ENCODE peak calls at places on chromosome 12, in nine cellular contexts. E is left ventricle myocardium inferior, S is kidney epithelial cell, H is tibial artery, Y is brain microvascular endothelial cell, B is fibroblast of lung, N is MM.1S, L is IMR-90, C is WERI-Rb-1. D is an unnamed sample.

GRCh38 chr12:50102186-50102585 is 1.6 kb upstream of the GPD1 start:
- DNase-seq in E (no peak), H (no peak), B (no peak), C (no peak), S (no peak), N (no peak), L (no peak), Y (no peak), D (peak)

GRCh38 chr12:55931780-55932545 is 1.0 kb downstream of the DGKA start:
- DNase-seq in H (peak), C (peak), B (peak), Y (no peak), S (no peak), N (no peak), L (peak), E (peak), D (peak)

GRCh38 chr12:122870867-122871664 is 24.9 kb downstream of the VPS37B start:
- DNase-seq in B (peak), N (no peak), S (no peak), C (no peak), L (peak), E (no peak), H (no peak), Y (peak), D (no peak)

GRCh38 chr12:106331594-106331993 is 26.0 kb upstream of the POLR3B start:
- DNase-seq in N (no peak), E (no peak), S (no peak), B (no peak), Y (no peak), C (no peak), L (no peak), H (no peak), D (no peak)

GRCh38 chr12:1481326-1481725 is 113.1 kb downstream of the FBXL14 start:
- DNase-seq in E (no peak), C (no peak), L (no peak), S (no peak), N (no peak), Y (no peak), H (no peak), B (peak), D (no peak)

GRCh38 chr12:107474639-107475539 is 210.7 kb upstream of the PWP1 start:
- DNase-seq in N (no peak), E (no peak), S (no peak), H (no peak), Y (no peak), B (no peak), L (peak), C (no peak), D (no peak)

GRCh38 chr12:113278141-113278540 is 56.8 kb downstream of the SLC8B1 start:
- DNase-seq in C (no peak), H (peak), S (no peak), L (no peak), B (no peak), N (no peak), Y (no peak), E (peak), D (peak)

GRCh38 chr12:132282950-132283771 is 46.2 kb downstream of the GALNT9 start:
- DNase-seq in N (no peak), Y (no peak), E (no peak), L (no peak), C (peak), B (no peak), S (no peak), H (no peak), D (no peak)

GRCh38 chr12:65881348-65881961 is 57.2 kb downstream of the HMGA2 start:
- DNase-seq in H (peak), L (peak), Y (no peak), S (no peak), C (no peak), E (peak), B (peak), N (no peak), D (peak)

GRCh38 chr12:56684745-56685369 is 3.2 kb downstream of the PTGES3 start:
- DNase-seq in B (no peak), E (no peak), S (no peak), Y (no peak), N (peak), C (no peak), H (no peak), L (no peak), D (peak)

GRCh38 chr12:132218915-132219314 is 74.7 kb downstream of the NOC4L start:
- DNase-seq in B (no peak), S (no peak), L (no peak), C (peak), E (no peak), H (no peak), Y (no peak), N (peak), D (peak)

GRCh38 chr12:125263385-125263784 is 198.2 kb downstream of the AACS start:
- DNase-seq in H (no peak), N (no peak), Y (no peak), B (no peak), S (no peak), E (no peak), L (no peak), C (no peak), D (no peak)

GRCh38 chr12:132484183-132484890 is 5.6 kb upstream of the FBRSL1 start:
- DNase-seq in E (no peak), H (no peak), S (no peak), B (no peak), N (no peak), L (no peak), C (no peak), Y (no peak), D (no peak)

GRCh38 chr12:83089575-83089974 is 402.9 kb downstream of the TMTC2 start:
- DNase-seq in C (no peak), L (no peak), B (no peak), Y (no peak), E (no peak), N (no peak), S (no peak), H (no peak), D (no peak)

GRCh38 chr12:2639020-2639298 is 155.8 kb upstream of the FKBP4 start:
- DNase-seq in Y (no peak), E (no peak), S (no peak), B (no peak), C (no peak), L (no peak), H (peak), N (no peak), D (no peak)

GRCh38 chr12:29794869-29795268 is 11.1 kb upstream of the TMTC1 start:
- DNase-seq in E (no peak), S (no peak), B (no peak), H (no peak), C (no peak), N (no peak), Y (no peak), L (no peak), D (no peak)

GRCh38 chr12:4434721-4435425 is 10.7 kb downstream of the FGF6 start:
- DNase-seq in Y (no peak), B (no peak), L (no peak), N (no peak), C (peak), E (no peak), H (no peak), S (no peak), D (no peak)

GRCh38 chr12:1605129-1606020 is 11.0 kb upstream of the FBXL14 start:
- DNase-seq in H (peak), N (peak), E (peak), Y (peak), S (no peak), B (peak), C (peak), L (peak), D (peak)

GRCh38 chr12:122141911-122142725 is 31.9 kb downstream of the IL31 start:
- DNase-seq in L (no peak), E (no peak), Y (no peak), S (no peak), N (no peak), C (no peak), H (no peak), B (no peak), D (no peak)

GRCh38 chr12:120227233-120228040 is 26.5 kb upstream of the RPLP0 start:
- DNase-seq in N (no peak), B (no peak), Y (no peak), E (no peak), H (no peak), C (no peak), S (no peak), L (no peak), D (no peak)

GRCh38 chr12:57616383-57617101 is 5.3 kb downstream of the ARHGEF25 start:
- DNase-seq in E (no peak), S (no peak), Y (peak), B (no peak), C (no peak), L (peak), N (no peak), H (no peak), D (no peak)

GRCh38 chr12:103273645-103274044 is 222.1 kb downstream of the C12orf42 start:
- DNase-seq in L (no peak), E (no peak), B (no peak), Y (no peak), N (peak), C (no peak), H (no peak), S (no peak), D (no peak)

GRCh38 chr12:121218588-121219352 is 8.8 kb downstream of the P2RX4 start:
- DNase-seq in H (no peak), N (no peak), E (no peak), Y (no peak), L (no peak), C (no peak), S (no peak), B (no peak), D (peak)

GRCh38 chr12:115362319-115362976 is 678.5 kb upstream of the TBX3 start:
- DNase-seq in L (peak), E (no peak), B (peak), Y (no peak), H (no peak), S (no peak), N (no peak), C (no peak), D (no peak)

GRCh38 chr12:50483488-50483887 is 21.3 kb upstream of the DIP2B start:
- DNase-seq in H (no peak), B (no peak), L (no peak), C (no peak), Y (no peak), N (no peak), E (no peak), S (no peak), D (no peak)

GRCh38 chr12:58148405-58148804 is 207.0 kb downstream of the ATP23 start:
- DNase-seq in H (no peak), L (peak), E (no peak), B (peak), S (peak), N (no peak), C (no peak), Y (peak), D (no peak)

GRCh38 chr12:67669925-67670631 is 21.5 kb downstream of the DYRK2 start:
- DNase-seq in N (no peak), E (no peak), Y (no peak), S (no peak), B (no peak), H (no peak), L (no peak), C (no peak), D (no peak)

GRCh38 chr12:98803468-98804209 is 158.5 kb downstream of the APAF1 start:
- DNase-seq in H (no peak), N (no peak), B (peak), E (no peak), L (peak), C (no peak), S (no peak), Y (no peak), D (no peak)

GRCh38 chr12:54987611-54988231 is 3.2 kb upstream of the TESPA1 start:
- DNase-seq in N (no peak), C (no peak), Y (no peak), L (no peak), S (no peak), B (no peak), E (no peak), H (no peak), D (no peak)

GRCh38 chr12:64739778-64740177 is 19.4 kb downstream of the GNS start:
- DNase-seq in E (no peak), B (no peak), Y (peak), C (no peak), H (no peak), N (no peak), L (peak), S (no peak), D (no peak)

GRCh38 chr12:110744176-110744575 is 1.5 kb upstream of the PPP1CC start:
- DNase-seq in S (no peak), E (no peak), L (peak), N (no peak), H (no peak), C (no peak), Y (peak), B (peak), D (no peak)

GRCh38 chr12:77120695-77121094 is 55.3 kb upstream of the E2F7 start:
- DNase-seq in E (no peak), B (peak), C (no peak), N (no peak), S (no peak), L (peak), H (no peak), Y (peak), D (no peak)

GRCh38 chr12:25377475-25378179 is 126.9 kb upstream of the KRAS start:
- DNase-seq in C (no peak), H (no peak), S (no peak), N (no peak), Y (peak), L (peak), B (peak), E (no peak), D (no peak)

GRCh38 chr12:50732591-50732990 is 31.3 kb upstream of the ATF1 start:
- DNase-seq in B (peak), N (no peak), C (no peak), S (peak), L (peak), Y (peak), H (no peak), E (no peak), D (no peak)

GRCh38 chr12:2333516-2333915 is 280.7 kb downstream of the CACNA1C start:
- DNase-seq in S (no peak), N (no peak), C (no peak), Y (no peak), H (no peak), B (no peak), E (no peak), L (no peak), D (no peak)

GRCh38 chr12:100553851-100554404 is 19.6 kb upstream of the GAS2L3 start:
- DNase-seq in Y (no peak), S (no peak), N (peak), H (no peak), B (peak), L (peak), E (no peak), C (peak), D (no peak)

DNA sequence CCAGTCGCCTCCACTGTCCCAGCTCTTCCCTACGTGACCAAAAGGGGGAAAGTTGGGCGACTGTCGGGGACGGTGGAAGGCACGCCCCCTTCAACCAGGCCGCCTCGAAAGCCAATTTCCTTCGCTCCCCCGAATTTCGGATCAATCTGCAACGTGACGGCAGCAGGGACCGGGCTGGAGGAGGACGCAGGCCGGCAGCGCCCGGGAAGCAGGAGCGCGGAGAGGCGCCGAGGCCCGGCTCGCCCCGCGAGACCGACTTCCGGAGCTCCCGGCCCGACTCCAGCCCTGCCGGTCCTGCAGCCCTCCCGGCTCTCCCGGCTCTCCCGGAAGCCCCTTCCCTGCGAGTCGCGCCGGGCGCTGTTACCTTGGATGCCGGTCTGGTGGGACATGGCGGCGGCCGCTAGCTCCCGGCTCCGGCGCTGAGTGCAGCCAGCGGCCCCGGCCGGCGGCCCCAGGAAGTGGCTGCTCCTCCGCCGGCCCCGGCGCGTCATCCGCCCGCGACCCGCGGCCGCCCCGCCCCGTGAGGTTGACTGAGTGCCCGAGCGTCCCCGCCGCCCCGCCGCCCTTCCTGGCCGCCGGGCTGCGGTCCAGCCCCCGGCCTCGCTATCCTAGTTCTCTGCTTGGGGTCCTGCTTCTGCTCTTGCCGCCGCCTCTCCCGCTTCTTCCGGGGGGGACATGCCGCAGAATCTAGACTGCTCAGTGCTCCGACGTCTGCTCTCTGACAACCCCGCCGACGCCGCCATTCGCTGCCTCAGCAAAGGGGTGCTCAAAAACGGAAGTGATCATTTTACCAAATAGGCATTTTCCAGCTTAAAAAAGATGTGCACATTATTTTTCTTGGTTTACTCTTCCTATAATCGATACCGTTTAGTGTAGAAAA is at the start of gene TWF1:
- DNase-seq in Y (peak), N (peak), H (peak), B (peak), L (peak), S (no peak), C (peak), E (peak), D (peak)
- TF ChIP-seq CTCF in Y (peak), N (peak), H (peak), B (peak), L (peak), S (peak), C (peak), E (peak), D (peak)

GRCh38 chr12:69196302-69197288 is 42.8 kb upstream of the CPSF6 start:
- DNase-seq in H (no peak), Y (no peak), E (no peak), C (peak), B (peak), S (no peak), N (no peak), L (peak), D (no peak)
- TF ChIP-seq CTCF in H (no peak), Y (peak), E (peak), C (peak), B (peak), S (peak), N (peak), L (peak), D (peak)

GRCh38 chr12:17593715-17594406 is 496.1 kb downstream of the RERGL start:
- DNase-seq in B (no peak), S (no peak), H (no peak), N (no peak), C (no peak), L (no peak), E (no peak), Y (no peak), D (no peak)

GRCh38 chr12:17591113-17591512 is 498.9 kb downstream of the RERGL start:
- DNase-seq in Y (no peak), N (no peak), E (no peak), S (no peak), L (no peak), C (no peak), B (no peak), H (no peak), D (no peak)

GRCh38 chr12:17592472-17592871 is 497.5 kb downstream of the RERGL start:
- DNase-seq in B (no peak), E (no peak), S (no peak), H (no peak), L (no peak), Y (no peak), N (no peak), C (no peak), D (no peak)

DNA sequence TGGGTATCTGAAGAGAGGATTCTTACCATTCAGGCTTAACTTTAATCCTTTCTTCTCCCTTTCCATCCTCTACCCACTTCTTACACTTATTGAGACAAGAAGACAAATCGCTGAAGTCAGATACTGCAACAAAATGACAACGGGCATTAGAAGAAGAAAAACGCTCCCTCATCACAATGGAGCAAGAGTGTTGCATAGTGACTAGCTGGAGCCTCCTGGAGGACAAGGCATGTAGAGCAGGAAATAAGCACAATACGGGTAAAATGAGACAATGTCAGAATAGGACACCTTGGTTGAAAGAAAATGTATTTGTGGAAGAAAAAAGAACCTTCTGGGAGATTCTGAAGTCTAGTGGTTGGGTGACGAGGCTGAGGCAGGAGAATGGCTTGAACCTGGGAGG is 501.0 kb downstream of the RERGL start:
- DNase-seq in N (peak), Y (no peak), E (no peak), B (no peak), S (no peak), H (no peak), L (no peak), C (peak), D (no peak)
- TF ChIP-seq CTCF in N (peak), Y (peak), E (no peak), B (peak), S (peak), H (no peak), L (no peak), C (peak), D (no peak)

DNA sequence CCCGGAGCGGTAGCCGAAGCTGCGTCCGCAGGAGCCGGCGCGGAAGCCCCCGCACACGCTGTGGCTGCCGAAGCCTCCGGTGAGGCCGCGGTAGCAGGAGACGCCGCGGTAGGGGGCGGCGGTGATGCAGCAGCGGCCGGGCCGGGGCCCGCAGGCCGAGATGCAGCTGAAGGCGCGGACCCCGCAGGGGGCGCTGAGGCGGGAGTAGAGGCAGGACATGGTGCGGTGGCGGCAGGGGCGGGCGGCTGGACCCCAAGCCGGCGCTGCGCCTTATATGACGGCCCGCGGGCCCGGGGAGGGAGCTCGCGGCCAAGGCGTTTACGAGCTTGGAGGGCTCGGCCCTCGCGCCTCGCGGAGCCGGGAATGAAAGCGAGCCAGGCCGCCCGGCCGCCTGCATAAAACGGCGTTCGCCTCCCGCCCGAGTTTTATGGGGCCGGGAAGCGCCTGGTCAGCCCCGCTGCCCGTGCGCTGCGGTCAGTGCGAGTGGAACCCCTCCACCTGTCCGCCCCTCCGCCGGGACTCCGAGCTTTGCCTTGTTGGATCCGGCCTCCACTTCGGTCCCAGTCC is 16.0 kb upstream of the KRT86 start:
- DNase-seq in Y (no peak), E (no peak), L (no peak), N (no peak), S (no peak), C (peak), H (no peak), B (peak), D (peak)
- TF ChIP-seq CTCF in Y (no peak), E (no peak), L (peak), N (no peak), S (no peak), C (peak), H (no peak), B (no peak), D (no peak)

GRCh38 chr12:15206338-15206737 is 14.9 kb downstream of the RERG start:
- DNase-seq in S (no peak), N (no peak), B (no peak), E (no peak), L (no peak), Y (no peak), H (no peak), C (no peak), D (no peak)

GRCh38 chr12:15209782-15210181 is 11.4 kb downstream of the RERG start:
- DNase-seq in B (peak), C (no peak), N (no peak), Y (peak), S (no peak), E (no peak), L (peak), H (no peak), D (no peak)

GRCh38 chr12:15206831-15207394 is 14.3 kb downstream of the RERG start:
- DNase-seq in S (no peak), H (no peak), Y (no peak), L (no peak), E (no peak), N (no peak), B (no peak), C (no peak), D (no peak)

GRCh38 chr12:15208871-15209656 is 12.2 kb downstream of the RERG start:
- DNase-seq in E (no peak), L (no peak), B (peak), Y (peak), S (no peak), C (no peak), H (no peak), N (no peak), D (no peak)

DNA sequence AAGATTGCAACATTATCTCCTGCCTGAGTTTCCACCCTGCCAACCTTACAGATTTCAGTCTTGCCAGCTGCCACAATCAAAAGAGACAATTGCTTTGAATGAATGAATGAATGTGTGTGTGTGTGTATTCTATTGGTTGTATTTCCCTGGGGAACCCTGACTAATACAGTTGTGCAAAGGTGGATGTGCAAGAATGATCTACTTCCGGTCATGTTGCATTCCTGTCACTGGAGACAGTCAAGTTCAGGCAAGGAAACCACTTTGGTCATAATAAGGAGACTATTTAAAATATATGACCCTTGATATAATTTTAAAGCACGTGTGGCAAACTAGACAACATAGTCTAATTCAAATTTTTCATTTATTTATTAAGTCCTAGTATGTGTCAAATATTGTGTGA is 13.1 kb downstream of the RERG start:
- DNase-seq in N (no peak), E (no peak), L (no peak), S (no peak), C (no peak), H (no peak), B (peak), Y (peak), D (no peak)
- TF ChIP-seq CTCF in N (peak), E (peak), L (peak), S (peak), C (no peak), H (peak), B (peak), Y (peak), D (no peak)